ENCODE peak calls at places on chromosomes 16 and 17, in eight cellular contexts. B is amygdala; H is C1 segment of cervical spinal cord; O is GM20000; T is CD4-positive, alpha-beta T cell; Q is colonic mucosa; W is activated CD8-positive, alpha-beta T cell treated with anti-CD3 and anti-CD28 coated beads, Interleukin-2, amount 10 ng/mL, durations not matched to agents 7 days and 5 days; S is skeletal muscle cell. G is an unnamed sample.

GRCh38 chr16:674968-675883 is at the start of gene RHBDL1:
- DNase-seq in B (no peak), H (no peak), O (no peak), T (no peak), Q (no peak), W (no peak), S (no peak), G (peak)

GRCh38 chr16:15825750-15826305 is 31.0 kb downstream of the MYH11 start:
- DNase-seq in B (no peak), H (no peak), O (no peak), T (no peak), Q (no peak), W (no peak), S (no peak), G (no peak)

GRCh38 chr17:69300222-69300621 is 26.7 kb downstream of the ABCA5 start:
- DNase-seq in B (no peak), H (no peak), O (no peak), T (no peak), Q (no peak), W (no peak), S (no peak), G (no peak)

GRCh38 chr16:50742521-50743150 is 750 bp downstream of the CYLD start:
- DNase-seq in B (no peak), H (no peak), O (peak), T (peak), Q (peak), W (peak), S (no peak), G (no peak)

GRCh38 chr16:11076259-11077018 is 132.1 kb downstream of the CLEC16A start:
- DNase-seq in B (no peak), H (no peak), O (peak), T (no peak), Q (no peak), W (peak), S (no peak), G (no peak)

GRCh38 chr16:66228791-66229190 is 137.7 kb upstream of the CDH5 start:
- DNase-seq in B (no peak), H (no peak), O (no peak), T (no peak), Q (no peak), W (no peak), S (no peak), G (no peak)

GRCh38 chr16:86573215-86573614 is 5.1 kb upstream of the FOXL1 start:
- DNase-seq in B (no peak), H (no peak), O (no peak), T (no peak), Q (no peak), W (no peak), S (no peak), G (peak)

GRCh38 chr16:65832679-65833078 is 533.8 kb upstream of the CDH5 start:
- DNase-seq in B (no peak), H (no peak), O (no peak), T (no peak), Q (no peak), W (no peak), S (no peak), G (no peak)

GRCh38 chr17:81189670-81190530 is 23.9 kb upstream of the AATK start:
- DNase-seq in B (peak), H (no peak), O (no peak), T (no peak), Q (no peak), W (no peak), S (no peak), G (peak)

GRCh38 chr17:82974136-82974952 is 105.1 kb upstream of the METRNL start:
- DNase-seq in B (no peak), H (no peak), O (peak), T (no peak), Q (no peak), W (no peak), S (no peak), G (peak)

GRCh38 chr17:51650202-51650601 is 389.9 kb downstream of the UTP18 start:
- DNase-seq in B (no peak), H (no peak), O (no peak), T (no peak), Q (no peak), W (no peak), S (no peak), G (no peak)

GRCh38 chr16:88453621-88454314 is 688 bp downstream of the ZFPM1 start:
- DNase-seq in B (no peak), H (no peak), O (no peak), T (no peak), Q (peak), W (peak), S (no peak), G (no peak)

GRCh38 chr17:79808763-79809529 is 12.1 kb upstream of the CBX8 start:
- DNase-seq in B (no peak), H (no peak), O (peak), T (no peak), Q (peak), W (peak), S (no peak), G (peak)

GRCh38 chr17:67390646-67391480 is 13.8 kb downstream of the PITPNC1 start:
- DNase-seq in B (peak), H (no peak), O (peak), T (peak), Q (no peak), W (peak), S (peak), G (peak)

GRCh38 chr16:86809458-86809955 is 231.2 kb downstream of the FOXL1 start:
- DNase-seq in B (no peak), H (no peak), O (no peak), T (no peak), Q (no peak), W (no peak), S (peak), G (peak)

GRCh38 chr16:87464691-87465300 is 28.0 kb downstream of the ZCCHC14 start:
- DNase-seq in B (no peak), H (no peak), O (peak), T (no peak), Q (peak), W (peak), S (peak), G (peak)

GRCh38 chr16:4511441-4512082 is 27.0 kb downstream of the CDIP1 start:
- DNase-seq in B (no peak), H (no peak), O (no peak), T (no peak), Q (peak), W (no peak), S (no peak), G (peak)

GRCh38 chr16:57608462-57609113 is 19.8 kb upstream of the ADGRG1 start:
- DNase-seq in B (no peak), H (no peak), O (peak), T (no peak), Q (peak), W (no peak), S (no peak), G (peak)

GRCh38 chr17:48439875-48440505 is 10.0 kb upstream of the SKAP1 start:
- DNase-seq in B (no peak), H (no peak), O (peak), T (peak), Q (no peak), W (peak), S (no peak), G (peak)

GRCh38 chr17:49548506-49549310 is 27.0 kb upstream of the NXPH3 start:
- DNase-seq in B (no peak), H (no peak), O (peak), T (no peak), Q (no peak), W (no peak), S (no peak), G (peak)

GRCh38 chr17:3659541-3660111 is 8.8 kb downstream of the TAX1BP3 start:
- DNase-seq in B (no peak), H (no peak), O (no peak), T (no peak), Q (peak), W (no peak), S (peak), G (peak)

GRCh38 chr16:4315185-4316102 is at the start of gene GLIS2:
- DNase-seq in B (no peak), H (no peak), O (peak), T (no peak), Q (peak), W (no peak), S (peak), G (peak)

GRCh38 chr17:43734376-43734775 is 24.2 kb downstream of the SOST start:
- DNase-seq in B (no peak), H (no peak), O (no peak), T (no peak), Q (no peak), W (no peak), S (peak), G (no peak)

GRCh38 chr17:81511800-81512559 is 619 bp downstream of the ACTG1 start:
- DNase-seq in B (no peak), H (no peak), O (no peak), T (no peak), Q (peak), W (peak), S (no peak), G (no peak)

GRCh38 chr17:81665205-81666091 is 957 bp downstream of the OXLD1 start:
- DNase-seq in B (no peak), H (no peak), O (peak), T (peak), Q (peak), W (peak), S (no peak), G (no peak)

GRCh38 chr16:75372236-75372856 is 61.0 kb downstream of the CFDP1 start:
- DNase-seq in B (no peak), H (no peak), O (no peak), T (no peak), Q (no peak), W (no peak), S (peak), G (no peak)

GRCh38 chr17:48528153-48528912 is 2.5 kb downstream of the HOXB1 start:
- DNase-seq in B (no peak), H (no peak), O (peak), T (no peak), Q (no peak), W (no peak), S (no peak), G (peak)

GRCh38 chr16:83772806-83773205 is 35.0 kb upstream of the HSBP1 start:
- DNase-seq in B (no peak), H (no peak), O (no peak), T (no peak), Q (no peak), W (no peak), S (no peak), G (no peak)

G was measured in islet precursor cell.